ENCODE peak calls at places on chromosomes 13 and 19, in four cellular contexts. Y, A, M and U are unnamed samples.

GRCh38 chr19:41616785-41617621 is 9.9 kb downstream of the CEACAM4 start:
- DNase-seq in Y (peak), A (peak), M (peak), U (no peak)

GRCh38 chr13:25463496-25463895 is 91.7 kb downstream of the ATP8A2 start:
- DNase-seq in Y (no peak), A (no peak), M (no peak), U (no peak)

GRCh38 chr19:51272183-51272817 is 21.4 kb downstream of the SIGLECL1 start:
- DNase-seq in Y (no peak), A (peak), M (peak), U (peak)

GRCh38 chr13:94858856-94859811 is 146.8 kb upstream of the SOX21 start:
- DNase-seq in Y (no peak), A (no peak), M (peak), U (no peak)

GRCh38 chr19:50669319-50670101 is 20.3 kb downstream of the C19orf81 start:
- DNase-seq in Y (peak), A (peak), M (peak), U (peak)

GRCh38 chr13:56020425-56020824 is 1120.3 kb upstream of the PRR20A start:
- DNase-seq in Y (no peak), A (no peak), M (no peak), U (no peak)

GRCh38 chr13:104645786-104646185 is 1579.6 kb upstream of the SLC10A2 start:
- DNase-seq in Y (no peak), A (no peak), M (no peak), U (no peak)

GRCh38 chr13:30805603-30806011 is 70.3 kb downstream of the ALOX5AP start:
- DNase-seq in Y (no peak), A (no peak), M (peak), U (no peak)

DNA sequence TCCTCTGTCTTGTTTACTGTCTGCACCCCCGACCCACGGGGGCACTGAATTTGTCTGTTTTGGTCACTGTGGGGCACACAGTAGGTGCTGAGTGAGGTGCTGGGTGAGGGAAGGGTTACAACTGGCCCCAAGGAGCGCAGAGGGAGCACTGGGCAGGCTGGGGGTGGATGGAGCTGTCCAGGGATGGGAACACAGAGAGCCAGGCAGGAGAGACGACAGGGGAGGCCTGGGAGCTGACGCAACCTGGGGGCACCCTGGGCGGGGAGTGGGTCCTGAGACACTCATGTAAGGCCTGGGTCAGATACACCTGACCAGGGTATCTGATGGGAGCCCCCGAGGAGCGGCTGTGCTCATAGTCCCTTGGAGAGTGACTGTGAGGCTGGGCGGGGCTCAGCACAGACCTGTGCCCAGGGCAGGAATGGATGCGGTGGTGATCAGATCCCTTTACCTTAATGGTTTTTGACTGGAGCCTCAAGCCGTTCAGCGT is 24.8 kb downstream of the ELAVL1 start:
- DNase-seq in Y (no peak), A (no peak), M (no peak), U (no peak)
- TF ChIP-seq REST in Y (no peak), A (no peak), M (no peak), U (no peak)

GRCh38 chr19:798415-799075 is 1.3 kb downstream of the PTBP1 start:
- DNase-seq in Y (no peak), A (no peak), M (no peak), U (no peak)

GRCh38 chr19:801030-801860 is 4.0 kb downstream of the PTBP1 start:
- DNase-seq in Y (no peak), A (no peak), M (peak), U (no peak)

GRCh38 chr19:797528-798414 is 519 bp downstream of the PTBP1 start:
- DNase-seq in Y (peak), A (peak), M (peak), U (peak)

GRCh38 chr19:800360-801029 is 3.2 kb downstream of the PTBP1 start:
- DNase-seq in Y (no peak), A (peak), M (no peak), U (peak)

GRCh38 chr19:799076-799881 is 2.0 kb downstream of the PTBP1 start:
- DNase-seq in Y (no peak), A (peak), M (peak), U (peak)
- TF ChIP-seq CTCF in Y (peak), A (peak), M (no peak), U (no peak)

DNA sequence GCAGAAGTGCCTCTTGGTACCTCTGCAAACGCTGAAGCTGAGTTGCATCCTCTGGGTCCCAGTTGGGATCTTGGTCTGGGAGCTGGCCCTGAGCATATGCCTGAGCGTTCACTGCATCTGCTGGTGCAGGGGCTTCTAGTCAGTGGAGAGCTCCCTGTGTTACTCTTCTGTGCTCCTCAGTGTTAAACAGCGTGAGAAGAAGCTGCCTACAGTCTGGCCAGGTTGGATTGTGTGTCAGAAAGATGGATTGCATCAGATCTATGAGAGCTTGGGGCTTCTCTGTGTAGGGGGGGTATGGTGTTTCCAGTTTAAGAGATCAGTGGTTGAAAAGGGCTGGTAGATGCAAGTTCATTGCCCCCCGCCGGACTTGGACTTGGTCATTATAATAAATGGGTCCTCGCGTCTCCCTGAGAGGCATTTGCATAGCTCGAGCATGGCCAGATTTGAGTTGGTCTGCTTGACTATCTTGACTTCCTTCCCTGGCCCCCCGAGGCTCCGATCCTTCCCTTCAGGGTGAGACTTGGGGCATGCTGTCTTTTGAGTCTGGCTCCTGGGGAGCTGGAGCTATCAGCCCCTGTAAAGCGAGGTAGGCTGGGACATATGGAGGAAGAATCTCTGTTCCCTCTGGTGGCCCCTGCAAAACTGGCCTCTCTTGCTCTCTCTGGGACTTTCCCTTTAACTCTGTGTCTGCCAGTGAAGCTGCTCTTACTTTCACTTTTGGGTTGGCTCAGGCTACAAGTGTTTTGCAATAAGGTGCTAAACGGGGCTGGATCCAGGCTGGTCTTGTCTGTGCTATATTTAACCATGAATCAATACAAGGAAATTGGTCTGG is 52.9 kb downstream of the OR10H4 start:
- DNase-seq in Y (no peak), A (no peak), M (no peak), U (peak)
- TF ChIP-seq REST in Y (no peak), A (no peak), M (no peak), U (peak)

DNA sequence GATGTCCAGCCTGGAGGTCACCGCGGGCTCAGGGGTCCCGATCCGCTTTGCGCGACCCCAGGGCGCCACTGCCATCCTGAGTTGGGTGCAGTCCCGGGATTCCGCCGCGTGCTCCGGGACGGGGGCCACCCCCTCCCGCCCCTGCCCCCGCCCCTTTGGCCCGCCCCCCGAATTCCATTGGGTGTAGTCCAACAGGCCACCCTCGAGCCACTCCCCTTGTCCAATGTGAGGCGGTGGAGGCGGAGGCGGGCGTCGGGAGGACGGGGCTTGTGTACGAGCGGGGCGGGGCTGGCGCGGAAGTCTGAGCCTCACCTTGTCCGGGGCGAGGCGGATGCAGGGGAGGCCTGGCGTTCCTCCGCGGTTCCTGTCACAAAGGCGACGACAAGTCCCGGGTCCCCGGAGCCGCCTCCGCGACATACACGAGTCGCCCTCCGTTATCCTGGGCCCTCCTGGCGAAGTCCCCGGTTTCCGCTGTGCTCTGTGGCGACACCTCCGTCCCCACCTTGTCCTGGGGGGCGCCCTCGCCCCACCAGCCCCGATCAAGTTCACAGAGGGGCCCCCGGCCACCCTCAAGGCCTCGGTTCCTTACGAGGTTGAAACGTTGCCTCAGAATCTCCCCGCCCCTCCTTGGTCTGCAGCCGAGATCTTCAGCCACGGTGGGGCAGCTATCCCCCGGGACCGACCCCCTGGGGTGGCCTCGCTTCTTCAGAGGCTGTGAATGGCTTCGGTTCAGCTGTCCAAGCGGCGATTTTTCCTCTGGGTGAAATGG is 1.2 kb downstream of the LDLR start:
- DNase-seq in Y (peak), A (peak), M (peak), U (peak)
- TF ChIP-seq CTCF in Y (no peak), A (peak), M (no peak), U (no peak)

GRCh38 chr19:53898680-53899341 is 10.3 kb upstream of the CACNG7 start:
- DNase-seq in Y (no peak), A (peak), M (peak), U (no peak)

GRCh38 chr19:53897459-53897858 is 11.6 kb upstream of the CACNG7 start:
- DNase-seq in Y (no peak), A (no peak), M (no peak), U (no peak)

GRCh38 chr19:53898166-53898565 is 10.9 kb upstream of the CACNG7 start:
- DNase-seq in Y (no peak), A (no peak), M (peak), U (no peak)

GRCh38 chr19:53894736-53895135 is 12.7 kb downstream of the PRKCG start:
- DNase-seq in Y (no peak), A (no peak), M (no peak), U (no peak)

DNA sequence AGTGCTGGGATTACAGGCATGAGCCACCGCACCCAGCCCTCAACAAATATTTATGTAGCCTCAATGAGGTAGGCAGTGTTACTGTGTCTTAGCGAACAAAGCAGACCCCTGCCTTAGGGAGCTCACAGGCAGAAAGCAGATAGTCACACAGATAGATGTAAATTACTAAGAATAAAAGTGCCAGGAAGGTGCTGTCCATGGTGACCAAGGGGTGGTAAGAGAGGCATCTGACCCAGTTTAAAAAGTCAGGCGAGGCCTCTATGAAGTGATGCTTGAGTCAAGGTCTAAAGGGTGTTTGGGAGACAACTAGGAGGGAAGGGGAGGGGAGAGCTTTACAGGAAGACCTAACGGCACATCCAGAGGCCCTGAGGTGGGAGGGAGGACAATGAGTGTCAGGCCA is 12.4 kb upstream of the CACNG7 start:
- DNase-seq in Y (no peak), A (no peak), M (peak), U (no peak)
- TF ChIP-seq REST in Y (peak), A (no peak), M (peak), U (peak)

GRCh38 chr19:35330475-35330874 is 1.5 kb downstream of the CD22 start:
- DNase-seq in Y (no peak), A (no peak), M (no peak), U (no peak)

GRCh38 chr19:35328851-35329285 is at the start of gene CD22:
- DNase-seq in Y (no peak), A (no peak), M (no peak), U (no peak)

GRCh38 chr19:35331551-35332214 is 2.7 kb downstream of the CD22 start:
- DNase-seq in Y (no peak), A (no peak), M (no peak), U (no peak)

GRCh38 chr19:35329323-35329722 is 336 bp downstream of the CD22 start:
- DNase-seq in Y (no peak), A (no peak), M (no peak), U (no peak)

DNA sequence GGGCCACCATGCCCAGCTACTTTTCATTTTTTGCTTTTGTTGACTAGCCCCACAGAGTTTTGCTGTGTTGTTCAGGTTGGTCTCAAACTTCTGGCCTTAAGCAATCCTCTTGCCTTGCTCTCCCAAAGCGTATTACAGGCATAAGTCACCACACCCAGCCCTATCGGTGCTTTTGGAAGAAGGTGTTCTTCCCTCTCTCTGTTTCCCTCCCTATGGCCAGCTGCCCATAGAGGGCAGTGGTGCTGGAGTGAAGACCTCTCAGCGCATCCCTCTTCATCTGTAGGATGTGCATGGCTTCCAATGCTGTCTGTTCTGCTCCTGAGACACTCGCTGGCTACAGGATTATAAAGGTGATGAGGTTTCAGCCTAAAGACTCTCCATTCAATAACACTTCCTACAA is 1.3 kb upstream of the CD22 start:
- DNase-seq in Y (peak), A (peak), M (peak), U (no peak)
- TF ChIP-seq CTCF in Y (peak), A (peak), M (peak), U (no peak)